ENCODE peak calls at places on chromosomes 3 and 15, in seven cellular contexts. One of them, this sample, is unnamed.

GRCh38 chr15:98002874-98003273 is 42.4 kb downstream of the ARRDC4 start:
- DNase-seq in psoas muscle: no peak
- DNase-seq in HL-60: no peak
- DNase-seq in BJ: no peak
- DNase-seq in AG04450: no peak
- DNase-seq in AG09309: no peak
- DNase-seq in mucosa of descending colon: no peak
- DNase-seq in this sample: no peak

GRCh38 chr3:125010393-125010792 is 45.4 kb downstream of the HEG1 start:
- DNase-seq in psoas muscle: no peak
- DNase-seq in HL-60: no peak
- DNase-seq in BJ: no peak
- DNase-seq in AG04450: no peak
- DNase-seq in AG09309: no peak
- DNase-seq in mucosa of descending colon: no peak
- DNase-seq in this sample: no peak

GRCh38 chr15:41895491-41895890 is 1.6 kb upstream of the SPTBN5 start:
- DNase-seq in psoas muscle: no peak
- DNase-seq in HL-60: no peak
- DNase-seq in BJ: no peak
- DNase-seq in AG04450: no peak
- DNase-seq in AG09309: no peak
- DNase-seq in mucosa of descending colon: no peak
- DNase-seq in this sample: no peak

GRCh38 chr15:101059381-101060341 is 140.5 kb downstream of the LRRK1 start:
- DNase-seq in psoas muscle: no peak
- DNase-seq in HL-60: no peak
- DNase-seq in BJ: no peak
- DNase-seq in AG04450: no peak
- DNase-seq in AG09309: no peak
- DNase-seq in mucosa of descending colon: peak
- DNase-seq in this sample: no peak

GRCh38 chr3:100073555-100074307 is 40.6 kb downstream of the FILIP1L start:
- DNase-seq in psoas muscle: no peak
- DNase-seq in HL-60: no peak
- DNase-seq in BJ: peak
- DNase-seq in AG04450: peak
- DNase-seq in AG09309: peak
- DNase-seq in mucosa of descending colon: no peak
- DNase-seq in this sample: no peak

GRCh38 chr3:170862618-170863374 is 7.2 kb downstream of the RPL22L1 start:
- DNase-seq in psoas muscle: no peak
- DNase-seq in HL-60: no peak
- DNase-seq in BJ: no peak
- DNase-seq in AG04450: no peak
- DNase-seq in AG09309: no peak
- DNase-seq in mucosa of descending colon: no peak
- DNase-seq in this sample: no peak

GRCh38 chr15:63339006-63339766 is 42.5 kb downstream of the CA12 start:
- DNase-seq in psoas muscle: no peak
- DNase-seq in HL-60: no peak
- DNase-seq in BJ: no peak
- DNase-seq in AG04450: no peak
- DNase-seq in AG09309: no peak
- DNase-seq in mucosa of descending colon: no peak
- DNase-seq in this sample: no peak

GRCh38 chr15:69421498-69421897 is 7.3 kb downstream of the KIF23 start:
- DNase-seq in psoas muscle: no peak
- DNase-seq in HL-60: no peak
- DNase-seq in BJ: no peak
- DNase-seq in AG04450: no peak
- DNase-seq in AG09309: no peak
- DNase-seq in mucosa of descending colon: no peak
- DNase-seq in this sample: no peak

GRCh38 chr3:187739125-187739560 is 6.1 kb downstream of the BCL6 start:
- DNase-seq in psoas muscle: peak
- DNase-seq in HL-60: no peak
- DNase-seq in BJ: no peak
- DNase-seq in AG04450: no peak
- DNase-seq in AG09309: no peak
- DNase-seq in mucosa of descending colon: peak
- DNase-seq in this sample: no peak

GRCh38 chr15:99384992-99385669 is 133.8 kb downstream of the LRRC28 start:
- DNase-seq in psoas muscle: no peak
- DNase-seq in HL-60: no peak
- DNase-seq in BJ: no peak
- DNase-seq in AG04450: no peak
- DNase-seq in AG09309: no peak
- DNase-seq in mucosa of descending colon: no peak
- DNase-seq in this sample: no peak

GRCh38 chr3:46102780-46103130 is 75.5 kb upstream of the XCR1 start:
- DNase-seq in psoas muscle: no peak
- DNase-seq in HL-60: no peak
- DNase-seq in BJ: no peak
- DNase-seq in AG04450: no peak
- DNase-seq in AG09309: no peak
- DNase-seq in mucosa of descending colon: no peak
- DNase-seq in this sample: no peak

GRCh38 chr3:184805351-184806038 is 6.5 kb upstream of the VPS8 start:
- DNase-seq in psoas muscle: no peak
- DNase-seq in HL-60: no peak
- DNase-seq in BJ: no peak
- DNase-seq in AG04450: no peak
- DNase-seq in AG09309: no peak
- DNase-seq in mucosa of descending colon: no peak
- DNase-seq in this sample: no peak

GRCh38 chr3:129604942-129605592 is 1.4 kb downstream of the PLXND1 start:
- DNase-seq in psoas muscle: peak
- DNase-seq in HL-60: no peak
- DNase-seq in BJ: no peak
- DNase-seq in AG04450: no peak
- DNase-seq in AG09309: no peak
- DNase-seq in mucosa of descending colon: no peak
- DNase-seq in this sample: no peak

GRCh38 chr3:73773228-73773627 is 148.5 kb upstream of the PDZRN3 start:
- DNase-seq in psoas muscle: no peak
- DNase-seq in HL-60: no peak
- DNase-seq in BJ: no peak
- DNase-seq in AG04450: no peak
- DNase-seq in AG09309: no peak
- DNase-seq in mucosa of descending colon: no peak
- DNase-seq in this sample: no peak

GRCh38 chr3:55488398-55489055 is 1.4 kb upstream of the WNT5A start:
- DNase-seq in psoas muscle: peak
- DNase-seq in HL-60: peak
- DNase-seq in BJ: no peak
- DNase-seq in AG04450: peak
- DNase-seq in AG09309: peak
- DNase-seq in mucosa of descending colon: peak
- DNase-seq in this sample: no peak

GRCh38 chr3:56682458-56683121 is 475 bp downstream of the TASOR start:
- DNase-seq in psoas muscle: peak
- DNase-seq in HL-60: peak
- DNase-seq in BJ: peak
- DNase-seq in AG04450: peak
- DNase-seq in AG09309: peak
- DNase-seq in mucosa of descending colon: peak
- DNase-seq in this sample: no peak

GRCh38 chr3:61582846-61583245 is 21.5 kb downstream of the PTPRG start:
- DNase-seq in psoas muscle: no peak
- DNase-seq in HL-60: no peak
- DNase-seq in BJ: no peak
- DNase-seq in AG04450: no peak
- DNase-seq in AG09309: no peak
- DNase-seq in mucosa of descending colon: no peak
- DNase-seq in this sample: no peak

GRCh38 chr3:94162700-94163099 is 99.8 kb downstream of the NSUN3 start:
- DNase-seq in psoas muscle: no peak
- DNase-seq in HL-60: no peak
- DNase-seq in BJ: no peak
- DNase-seq in AG04450: no peak
- DNase-seq in AG09309: no peak
- DNase-seq in mucosa of descending colon: no peak
- DNase-seq in this sample: no peak

GRCh38 chr3:122982202-122983185 is 45.1 kb downstream of the SEMA5B start:
- DNase-seq in psoas muscle: no peak
- DNase-seq in HL-60: no peak
- DNase-seq in BJ: no peak
- DNase-seq in AG04450: no peak
- DNase-seq in AG09309: no peak
- DNase-seq in mucosa of descending colon: no peak
- DNase-seq in this sample: no peak

GRCh38 chr15:34039506-34040123 is 611 bp upstream of the AVEN start:
- DNase-seq in psoas muscle: no peak
- DNase-seq in HL-60: no peak
- DNase-seq in BJ: no peak
- DNase-seq in AG04450: no peak
- DNase-seq in AG09309: no peak
- DNase-seq in mucosa of descending colon: no peak
- DNase-seq in this sample: no peak

DNA sequence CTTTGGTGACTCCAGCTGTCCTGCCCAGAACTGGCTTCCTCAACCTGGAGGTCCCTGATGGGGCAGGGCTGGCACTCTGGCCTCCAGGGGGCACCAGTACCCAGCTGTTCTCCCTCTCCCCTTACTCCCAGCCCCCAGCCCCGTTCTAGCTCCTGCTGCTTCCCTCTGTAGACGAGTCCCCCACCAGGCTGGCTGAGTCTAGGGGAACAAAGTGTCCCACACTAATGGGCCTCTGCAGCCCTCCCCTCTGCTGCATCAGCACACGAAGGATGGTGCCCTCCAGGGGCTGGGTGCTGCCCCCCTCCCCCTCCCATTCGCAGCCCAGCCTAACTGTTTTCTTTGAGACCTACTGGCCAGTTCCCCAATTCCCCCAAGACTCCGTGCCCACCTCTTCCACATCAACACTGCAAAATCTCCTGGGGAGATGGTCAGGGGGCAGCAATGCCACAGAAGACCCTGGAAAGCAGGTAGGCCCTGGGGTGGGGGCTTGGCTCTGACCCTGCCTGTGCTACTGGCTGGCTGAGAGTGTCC is 4.2 kb downstream of the RHCG start:
- DNase-seq in psoas muscle: no peak
- DNase-seq in HL-60: no peak
- DNase-seq in BJ: no peak
- DNase-seq in AG04450: no peak
- DNase-seq in AG09309: no peak
- DNase-seq in mucosa of descending colon: no peak
- DNase-seq in this sample: peak
- TF ChIP-seq CTCF in psoas muscle: no peak
- TF ChIP-seq CTCF in HL-60: peak
- TF ChIP-seq CTCF in BJ: peak
- TF ChIP-seq CTCF in AG04450: peak
- TF ChIP-seq CTCF in AG09309: peak
- TF ChIP-seq CTCF in mucosa of descending colon: no peak
- TF ChIP-seq CTCF in this sample: peak

DNA sequence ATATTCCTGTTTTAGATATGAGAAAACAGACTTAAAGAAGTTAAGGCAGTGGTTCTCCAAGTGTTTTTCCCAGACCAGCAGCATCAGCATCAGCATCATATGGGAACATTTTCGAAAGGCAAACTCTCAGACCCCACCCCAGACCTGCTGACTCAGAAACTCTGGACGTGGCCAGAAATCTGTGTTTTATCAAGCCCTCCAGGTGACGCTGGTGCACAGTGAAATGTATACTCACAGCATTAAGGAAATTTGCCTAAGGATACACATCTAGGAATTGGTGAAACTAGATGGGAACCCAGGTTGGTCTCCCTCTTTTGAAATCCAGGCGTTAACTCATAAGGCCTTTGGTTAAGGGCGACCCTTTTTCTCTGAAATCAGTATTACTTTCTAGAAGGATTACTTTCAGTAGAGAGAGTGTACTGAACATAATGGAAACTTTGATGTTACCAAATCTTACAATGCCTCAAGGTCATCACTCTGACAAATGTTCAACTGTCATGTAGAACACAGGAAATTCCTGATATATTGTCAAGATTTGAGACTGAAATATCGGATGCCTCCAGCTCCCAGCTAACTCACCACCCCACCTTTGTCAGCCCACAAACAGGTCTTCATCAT is 910.2 kb downstream of the ROBO1 start:
- DNase-seq in psoas muscle: no peak
- DNase-seq in HL-60: no peak
- DNase-seq in BJ: no peak
- DNase-seq in AG04450: no peak
- DNase-seq in AG09309: no peak
- DNase-seq in mucosa of descending colon: no peak
- DNase-seq in this sample: no peak
- TF ChIP-seq CTCF in psoas muscle: no peak
- TF ChIP-seq CTCF in HL-60: no peak
- TF ChIP-seq CTCF in BJ: no peak
- TF ChIP-seq CTCF in AG04450: no peak
- TF ChIP-seq CTCF in AG09309: peak
- TF ChIP-seq CTCF in mucosa of descending colon: no peak
- TF ChIP-seq CTCF in this sample: peak

DNA sequence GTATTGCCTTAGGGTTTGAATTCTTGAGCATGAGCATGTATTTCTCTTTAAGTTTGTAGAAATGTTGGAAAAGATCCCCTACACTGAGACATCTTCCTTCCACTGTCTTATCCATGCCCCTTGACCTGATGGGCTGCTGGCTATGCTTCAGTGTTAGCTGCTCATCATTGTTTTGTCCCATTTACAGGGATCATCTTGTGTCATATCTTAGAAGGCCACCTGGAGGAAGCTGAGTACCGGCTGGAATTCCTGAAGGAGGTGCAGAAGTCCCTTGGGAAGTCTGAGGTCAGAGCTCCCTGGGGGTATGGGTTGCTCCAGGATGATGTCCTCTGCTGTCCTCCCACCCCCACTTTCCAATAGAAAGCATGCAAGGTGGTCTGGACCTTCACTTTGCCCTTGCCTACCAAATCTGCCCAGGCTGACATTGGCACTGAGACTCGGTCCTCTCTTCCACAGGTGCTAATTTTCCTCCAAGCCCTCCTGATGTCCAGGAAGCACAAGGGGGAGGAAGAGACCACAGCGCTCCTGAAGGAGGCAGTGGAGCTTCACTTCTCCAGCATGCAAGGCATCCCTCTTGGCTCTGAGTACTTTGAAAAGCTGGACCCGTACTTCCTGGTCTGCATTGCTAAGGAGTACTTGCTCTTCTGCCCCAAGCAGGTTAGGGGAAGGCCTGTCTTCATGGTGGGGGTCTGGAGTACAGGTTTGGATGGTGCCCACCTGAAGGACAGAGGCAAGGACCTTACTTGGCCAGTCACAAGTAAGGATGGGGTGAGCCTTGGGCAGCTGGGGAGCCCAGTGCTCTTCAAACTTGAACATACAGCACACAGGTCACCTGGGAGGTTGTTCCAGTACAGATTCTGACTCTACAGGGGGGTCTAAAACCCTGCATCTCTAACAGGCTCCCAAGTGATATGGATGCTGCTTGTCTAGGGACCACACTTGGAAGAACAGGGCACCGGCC is 17.7 kb downstream of the TTC21A start:
- DNase-seq in psoas muscle: no peak
- DNase-seq in HL-60: no peak
- DNase-seq in BJ: no peak
- DNase-seq in AG04450: no peak
- DNase-seq in AG09309: no peak
- DNase-seq in mucosa of descending colon: no peak
- DNase-seq in this sample: peak
- TF ChIP-seq CTCF in psoas muscle: peak
- TF ChIP-seq CTCF in HL-60: no peak
- TF ChIP-seq CTCF in BJ: peak
- TF ChIP-seq CTCF in AG04450: peak
- TF ChIP-seq CTCF in AG09309: peak
- TF ChIP-seq CTCF in mucosa of descending colon: no peak
- TF ChIP-seq CTCF in this sample: peak

GRCh38 chr3:197454014-197454413 is 101.8 kb downstream of the BDH1 start:
- DNase-seq in psoas muscle: no peak
- DNase-seq in HL-60: no peak
- DNase-seq in BJ: no peak
- DNase-seq in AG04450: no peak
- DNase-seq in AG09309: no peak
- DNase-seq in mucosa of descending colon: no peak
- DNase-seq in this sample: no peak
- TF ChIP-seq CTCF in psoas muscle: peak
- TF ChIP-seq CTCF in HL-60: no peak
- TF ChIP-seq CTCF in BJ: peak
- TF ChIP-seq CTCF in AG04450: no peak
- TF ChIP-seq CTCF in AG09309: peak
- TF ChIP-seq CTCF in mucosa of descending colon: no peak
- TF ChIP-seq CTCF in this sample: peak

This sample was measured in chondrocyte.